ENCODE peak calls at places on chromosomes 11 and 22, in seven cellular contexts. One of them, this sample, is unnamed.

GRCh38 chr11:130146797-130147196 is 12.8 kb upstream of the ST14 start:
- DNase-seq in heart left ventricle: peak
- DNase-seq in lung: peak
- DNase-seq in ovary: no peak
- DNase-seq in fibroblast of pulmonary artery: no peak
- DNase-seq in tibial nerve: peak
- DNase-seq in IMR-90: no peak
- DNase-seq in this sample: no peak

GRCh38 chr11:34343153-34343552 is 14.7 kb downstream of the ABTB2 start:
- DNase-seq in heart left ventricle: no peak
- DNase-seq in lung: no peak
- DNase-seq in ovary: no peak
- DNase-seq in fibroblast of pulmonary artery: peak
- DNase-seq in tibial nerve: no peak
- DNase-seq in IMR-90: peak
- DNase-seq in this sample: no peak

GRCh38 chr11:6418958-6419611 is at the start of gene APBB1:
- DNase-seq in heart left ventricle: peak
- DNase-seq in lung: peak
- DNase-seq in ovary: peak
- DNase-seq in fibroblast of pulmonary artery: peak
- DNase-seq in tibial nerve: peak
- DNase-seq in IMR-90: peak
- DNase-seq in this sample: no peak

GRCh38 chr11:7501894-7502293 is 11.9 kb upstream of the PPFIBP2 start:
- DNase-seq in heart left ventricle: no peak
- DNase-seq in lung: no peak
- DNase-seq in ovary: no peak
- DNase-seq in fibroblast of pulmonary artery: no peak
- DNase-seq in tibial nerve: no peak
- DNase-seq in IMR-90: no peak
- DNase-seq in this sample: no peak

GRCh38 chr11:21385669-21386068 is 716.3 kb downstream of the NELL1 start:
- DNase-seq in heart left ventricle: no peak
- DNase-seq in lung: no peak
- DNase-seq in ovary: no peak
- DNase-seq in fibroblast of pulmonary artery: no peak
- DNase-seq in tibial nerve: no peak
- DNase-seq in IMR-90: no peak
- DNase-seq in this sample: no peak

GRCh38 chr11:37712246-37712645 is 1114.2 kb upstream of the RAG2 start:
- DNase-seq in heart left ventricle: no peak
- DNase-seq in lung: no peak
- DNase-seq in ovary: no peak
- DNase-seq in fibroblast of pulmonary artery: peak
- DNase-seq in tibial nerve: no peak
- DNase-seq in IMR-90: peak
- DNase-seq in this sample: no peak

GRCh38 chr22:46564084-46564714 is 26.8 kb upstream of the CELSR1 start:
- DNase-seq in heart left ventricle: peak
- DNase-seq in lung: no peak
- DNase-seq in ovary: no peak
- DNase-seq in fibroblast of pulmonary artery: no peak
- DNase-seq in tibial nerve: no peak
- DNase-seq in IMR-90: no peak
- DNase-seq in this sample: no peak

GRCh38 chr11:78810489-78811090 is 235.9 kb upstream of the NARS2 start:
- DNase-seq in heart left ventricle: no peak
- DNase-seq in lung: no peak
- DNase-seq in ovary: peak
- DNase-seq in fibroblast of pulmonary artery: no peak
- DNase-seq in tibial nerve: no peak
- DNase-seq in IMR-90: no peak
- DNase-seq in this sample: no peak

GRCh38 chr11:64910451-64911093 is 6.4 kb downstream of the ATG2A start:
- DNase-seq in heart left ventricle: no peak
- DNase-seq in lung: no peak
- DNase-seq in ovary: no peak
- DNase-seq in fibroblast of pulmonary artery: no peak
- DNase-seq in tibial nerve: no peak
- DNase-seq in IMR-90: no peak
- DNase-seq in this sample: no peak

GRCh38 chr11:36702330-36703054 is 104.5 kb upstream of the RAG2 start:
- DNase-seq in heart left ventricle: peak
- DNase-seq in lung: peak
- DNase-seq in ovary: peak
- DNase-seq in fibroblast of pulmonary artery: peak
- DNase-seq in tibial nerve: peak
- DNase-seq in IMR-90: peak
- DNase-seq in this sample: no peak

DNA sequence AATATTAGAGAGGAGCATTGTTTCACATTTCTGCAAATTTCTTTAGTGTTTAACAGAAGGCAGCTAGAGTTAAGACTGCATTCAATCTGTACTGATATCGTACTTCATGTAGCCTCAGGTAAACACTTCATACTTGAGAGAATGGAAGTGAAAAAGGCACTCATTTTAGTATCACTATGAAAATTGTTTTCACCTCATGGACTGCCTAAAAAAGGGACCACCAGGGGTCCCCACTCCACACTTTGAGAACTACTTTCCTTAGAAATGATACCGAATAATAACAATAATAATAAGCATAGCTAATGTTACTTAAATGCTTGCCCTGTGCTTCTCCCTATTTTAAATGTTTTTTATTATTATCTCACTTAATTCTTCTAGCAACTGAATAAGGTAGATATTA is 95.1 kb downstream of the BLID start:
- DNase-seq in heart left ventricle: no peak
- DNase-seq in lung: no peak
- DNase-seq in ovary: no peak
- DNase-seq in fibroblast of pulmonary artery: peak
- DNase-seq in tibial nerve: peak
- DNase-seq in IMR-90: peak
- DNase-seq in this sample: no peak
- TF ChIP-seq CTCF in heart left ventricle: peak
- TF ChIP-seq CTCF in lung: no peak
- TF ChIP-seq CTCF in ovary: no peak
- TF ChIP-seq CTCF in fibroblast of pulmonary artery: peak
- TF ChIP-seq CTCF in tibial nerve: peak
- TF ChIP-seq CTCF in IMR-90: peak
- TF ChIP-seq CTCF in this sample: peak

GRCh38 chr11:118476676-118477075 is 40.4 kb downstream of the KMT2A start:
- DNase-seq in heart left ventricle: no peak
- DNase-seq in lung: no peak
- DNase-seq in ovary: no peak
- DNase-seq in fibroblast of pulmonary artery: no peak
- DNase-seq in tibial nerve: no peak
- DNase-seq in IMR-90: no peak
- DNase-seq in this sample: no peak

DNA sequence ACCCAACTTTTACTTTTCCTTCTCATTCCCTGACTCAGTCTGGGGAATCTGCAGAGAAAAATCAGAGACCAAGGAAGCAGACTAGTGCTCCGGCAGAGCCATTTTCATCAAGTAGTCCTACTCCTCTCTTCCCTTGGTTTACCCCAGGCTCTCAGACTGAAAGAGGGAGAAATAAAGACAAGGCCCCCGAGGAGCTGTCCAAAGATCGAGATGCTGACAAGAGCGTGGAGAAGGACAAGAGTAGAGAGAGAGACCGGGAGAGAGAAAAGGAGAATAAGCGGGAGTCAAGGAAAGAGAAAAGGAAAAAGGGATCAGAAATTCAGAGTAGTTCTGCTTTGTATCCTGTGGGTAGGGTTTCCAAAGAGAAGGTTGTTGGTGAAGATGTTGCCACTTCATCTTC is 37.2 kb downstream of the KMT2A start:
- DNase-seq in heart left ventricle: no peak
- DNase-seq in lung: no peak
- DNase-seq in ovary: no peak
- DNase-seq in fibroblast of pulmonary artery: no peak
- DNase-seq in tibial nerve: no peak
- DNase-seq in IMR-90: no peak
- DNase-seq in this sample: no peak
- TF ChIP-seq CTCF in heart left ventricle: no peak
- TF ChIP-seq CTCF in lung: no peak
- TF ChIP-seq CTCF in ovary: no peak
- TF ChIP-seq CTCF in fibroblast of pulmonary artery: no peak
- TF ChIP-seq CTCF in tibial nerve: no peak
- TF ChIP-seq CTCF in IMR-90: no peak
- TF ChIP-seq CTCF in this sample: no peak

GRCh38 chr11:30605036-30605435 is 18.9 kb upstream of the MPPED2 start:
- DNase-seq in heart left ventricle: no peak
- DNase-seq in lung: no peak
- DNase-seq in ovary: no peak
- DNase-seq in fibroblast of pulmonary artery: no peak
- DNase-seq in tibial nerve: no peak
- DNase-seq in IMR-90: no peak
- DNase-seq in this sample: no peak
- TF ChIP-seq CTCF in heart left ventricle: no peak
- TF ChIP-seq CTCF in lung: no peak
- TF ChIP-seq CTCF in ovary: no peak
- TF ChIP-seq CTCF in fibroblast of pulmonary artery: no peak
- TF ChIP-seq CTCF in tibial nerve: no peak
- TF ChIP-seq CTCF in IMR-90: no peak
- TF ChIP-seq CTCF in this sample: no peak

DNA sequence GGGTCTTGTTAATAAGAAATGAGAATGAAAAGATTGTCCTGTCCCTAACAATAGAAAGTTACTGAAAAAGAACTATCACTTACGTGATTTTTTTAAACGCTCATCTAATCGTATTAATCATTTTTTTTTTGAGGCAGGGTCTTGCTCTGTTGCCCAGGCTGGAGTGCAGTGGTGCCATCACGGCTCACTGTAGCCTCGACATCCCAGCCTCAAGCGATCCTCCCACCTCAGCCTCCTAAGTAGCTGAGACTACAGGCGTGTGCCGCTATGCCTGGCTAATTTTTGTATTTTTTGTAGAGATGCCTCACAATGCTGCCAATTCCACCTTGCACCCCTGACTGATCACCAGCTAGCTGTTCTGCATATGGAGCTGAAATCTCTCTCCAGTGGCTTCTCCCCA is 15.7 kb downstream of the PDGFB start:
- DNase-seq in heart left ventricle: no peak
- DNase-seq in lung: no peak
- DNase-seq in ovary: no peak
- DNase-seq in fibroblast of pulmonary artery: no peak
- DNase-seq in tibial nerve: no peak
- DNase-seq in IMR-90: no peak
- DNase-seq in this sample: no peak
- TF ChIP-seq CTCF in heart left ventricle: no peak
- TF ChIP-seq CTCF in lung: no peak
- TF ChIP-seq CTCF in ovary: no peak
- TF ChIP-seq CTCF in fibroblast of pulmonary artery: no peak
- TF ChIP-seq CTCF in tibial nerve: no peak
- TF ChIP-seq CTCF in IMR-90: no peak
- TF ChIP-seq CTCF in this sample: no peak

DNA sequence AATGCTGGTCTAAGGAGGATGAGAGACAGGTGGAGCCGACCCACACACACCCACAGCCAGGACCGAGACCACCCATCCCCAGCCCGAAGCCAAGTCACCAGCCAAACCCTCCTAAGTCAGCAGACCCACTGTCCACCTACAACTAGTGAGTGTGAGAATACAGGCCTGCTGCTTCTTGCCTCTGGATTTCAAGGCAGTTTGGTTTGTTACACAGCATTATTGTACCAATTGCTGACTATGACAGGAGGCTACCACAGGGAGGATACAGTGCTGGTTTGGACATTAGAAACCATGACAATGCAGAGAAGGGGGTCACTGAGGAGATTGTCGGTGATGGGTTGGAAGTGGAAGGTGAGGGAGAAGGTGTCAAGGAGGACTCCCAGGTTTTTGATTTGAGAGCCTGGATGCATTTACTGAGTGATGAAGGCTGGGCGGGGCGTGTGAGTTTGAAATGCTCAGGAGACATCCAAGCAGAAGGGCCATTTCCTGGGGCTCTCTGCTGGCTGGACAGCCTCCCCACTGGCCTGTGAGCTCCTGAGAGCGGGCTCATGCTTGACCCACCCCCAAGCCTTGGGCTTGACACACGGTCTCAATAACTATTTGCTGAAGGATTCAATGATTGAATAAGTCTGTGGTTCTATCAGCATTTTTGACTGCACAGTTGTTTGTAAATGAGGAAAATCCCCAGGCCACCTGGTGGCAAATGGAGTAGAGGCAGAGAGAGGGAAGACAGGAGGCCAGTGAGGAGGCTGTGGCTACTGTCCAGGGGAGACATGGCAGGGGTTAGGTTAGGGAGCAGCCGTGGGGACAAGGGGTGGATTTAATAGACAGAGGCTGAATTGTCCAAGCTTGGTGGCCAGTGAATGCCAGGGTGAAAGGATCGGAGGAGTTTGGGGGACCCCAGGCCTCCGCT is 9.4 kb upstream of the SSTR3 start:
- DNase-seq in heart left ventricle: no peak
- DNase-seq in lung: no peak
- DNase-seq in ovary: no peak
- DNase-seq in fibroblast of pulmonary artery: no peak
- DNase-seq in tibial nerve: no peak
- DNase-seq in IMR-90: no peak
- DNase-seq in this sample: no peak
- TF ChIP-seq CTCF in heart left ventricle: no peak
- TF ChIP-seq CTCF in lung: no peak
- TF ChIP-seq CTCF in ovary: no peak
- TF ChIP-seq CTCF in fibroblast of pulmonary artery: no peak
- TF ChIP-seq CTCF in tibial nerve: no peak
- TF ChIP-seq CTCF in IMR-90: no peak
- TF ChIP-seq CTCF in this sample: no peak

GRCh38 chr22:19963863-19964642 is 22.4 kb upstream of the TXNRD2 start:
- DNase-seq in heart left ventricle: no peak
- DNase-seq in lung: no peak
- DNase-seq in ovary: no peak
- DNase-seq in fibroblast of pulmonary artery: no peak
- DNase-seq in tibial nerve: no peak
- DNase-seq in IMR-90: no peak
- DNase-seq in this sample: no peak

GRCh38 chr22:19967850-19968449 is 26.3 kb upstream of the TXNRD2 start:
- DNase-seq in heart left ventricle: no peak
- DNase-seq in lung: no peak
- DNase-seq in ovary: no peak
- DNase-seq in fibroblast of pulmonary artery: no peak
- DNase-seq in tibial nerve: no peak
- DNase-seq in IMR-90: no peak
- DNase-seq in this sample: no peak

GRCh38 chr22:19964701-19965386 is 23.2 kb upstream of the TXNRD2 start:
- DNase-seq in heart left ventricle: no peak
- DNase-seq in lung: no peak
- DNase-seq in ovary: no peak
- DNase-seq in fibroblast of pulmonary artery: no peak
- DNase-seq in tibial nerve: no peak
- DNase-seq in IMR-90: no peak
- DNase-seq in this sample: no peak

GRCh38 chr22:19966908-19967750 is 25.5 kb upstream of the TXNRD2 start:
- DNase-seq in heart left ventricle: no peak
- DNase-seq in lung: no peak
- DNase-seq in ovary: no peak
- DNase-seq in fibroblast of pulmonary artery: no peak
- DNase-seq in tibial nerve: no peak
- DNase-seq in IMR-90: no peak
- DNase-seq in this sample: no peak

GRCh38 chr22:19965771-19966709 is 24.4 kb upstream of the TXNRD2 start:
- DNase-seq in heart left ventricle: no peak
- DNase-seq in lung: no peak
- DNase-seq in ovary: no peak
- DNase-seq in fibroblast of pulmonary artery: peak
- DNase-seq in tibial nerve: no peak
- DNase-seq in IMR-90: no peak
- DNase-seq in this sample: no peak
- TF ChIP-seq CTCF in heart left ventricle: peak
- TF ChIP-seq CTCF in lung: no peak
- TF ChIP-seq CTCF in ovary: no peak
- TF ChIP-seq CTCF in fibroblast of pulmonary artery: peak
- TF ChIP-seq CTCF in tibial nerve: no peak
- TF ChIP-seq CTCF in IMR-90: peak
- TF ChIP-seq CTCF in this sample: peak

GRCh38 chr22:41799486-41800347 is 762 bp upstream of the CCDC134 start:
- DNase-seq in heart left ventricle: peak
- DNase-seq in lung: peak
- DNase-seq in ovary: no peak
- DNase-seq in fibroblast of pulmonary artery: peak
- DNase-seq in tibial nerve: peak
- DNase-seq in IMR-90: no peak
- DNase-seq in this sample: no peak
- TF ChIP-seq CTCF in heart left ventricle: no peak
- TF ChIP-seq CTCF in lung: no peak
- TF ChIP-seq CTCF in ovary: no peak
- TF ChIP-seq CTCF in fibroblast of pulmonary artery: no peak
- TF ChIP-seq CTCF in tibial nerve: no peak
- TF ChIP-seq CTCF in IMR-90: no peak
- TF ChIP-seq CTCF in this sample: no peak